ENCODE peak calls at places on chromosomes 3 and 15, in five cellular contexts. W is T-helper 2 cell, C is heart left ventricle, O is caudate nucleus, V is K562. F is an unnamed sample.

GRCh38 chr3:8963137-8963853 is at the start of gene RAD18:
- DNase-seq in W (peak), C (peak), O (peak), V (peak), F (peak)

GRCh38 chr3:171867976-171868375 is 24.8 kb downstream of the TMEM212 start:
- DNase-seq in W (no peak), C (no peak), O (no peak), V (peak), F (no peak)

GRCh38 chr15:66766282-66767228 is 64.5 kb downstream of the SMAD6 start:
- DNase-seq in W (no peak), C (no peak), O (no peak), V (no peak), F (no peak)

GRCh38 chr3:50630916-50631315 is 14.0 kb downstream of the MAPKAPK3 start:
- DNase-seq in W (no peak), C (no peak), O (no peak), V (no peak), F (no peak)

GRCh38 chr15:83282859-83283812 is 1.3 kb downstream of the BNC1 start:
- DNase-seq in W (no peak), C (peak), O (no peak), V (no peak), F (no peak)

GRCh38 chr3:187623285-187623814 is 46.8 kb downstream of the SST start:
- DNase-seq in W (no peak), C (no peak), O (no peak), V (no peak), F (no peak)

GRCh38 chr3:142963266-142964149 is at the start of gene PAQR9:
- DNase-seq in W (no peak), C (peak), O (peak), V (peak), F (no peak)

GRCh38 chr3:14537590-14538450 is 2.3 kb downstream of the GRIP2 start:
- DNase-seq in W (no peak), C (peak), O (no peak), V (peak), F (no peak)

GRCh38 chr3:137647179-137647578 is 116.9 kb upstream of the SOX14 start:
- DNase-seq in W (no peak), C (no peak), O (no peak), V (no peak), F (no peak)

GRCh38 chr15:69357773-69358765 is 56.1 kb upstream of the KIF23 start:
- DNase-seq in W (no peak), C (no peak), O (no peak), V (no peak), F (no peak)

GRCh38 chr15:48510976-48511375 is 134.5 kb downstream of the FBN1 start:
- DNase-seq in W (no peak), C (no peak), O (no peak), V (no peak), F (no peak)

GRCh38 chr3:153210660-153211059 is 48.6 kb downstream of the RAP2B start:
- DNase-seq in W (no peak), C (no peak), O (no peak), V (no peak), F (no peak)

GRCh38 chr3:47404420-47404819 is 23.6 kb downstream of the PTPN23 start:
- DNase-seq in W (no peak), C (no peak), O (no peak), V (no peak), F (no peak)

GRCh38 chr3:72995337-72995736 is 1.3 kb upstream of the PPP4R2 start:
- DNase-seq in W (no peak), C (no peak), O (no peak), V (no peak), F (no peak)

GRCh38 chr3:30139283-30139682 is 467.1 kb upstream of the TGFBR2 start:
- DNase-seq in W (no peak), C (no peak), O (no peak), V (no peak), F (no peak)

GRCh38 chr15:32893412-32893811 is 175.6 kb downstream of the GREM1 start:
- DNase-seq in W (no peak), C (no peak), O (no peak), V (no peak), F (no peak)